ENCODE peak calls at places on chromosomes 1 and 21, in four cellular contexts. U is Panc1, E is right lobe of liver, A is pancreas. D is an unnamed sample.

GRCh38 chr1:46301406-46302090 is 1.9 kb downstream of the LRRC41 start:
- DNase-seq in E (no peak), A (peak; percentile 52), U (no peak), D (no peak)

GRCh38 chr21:46323227-46323709 is 402 bp downstream of the C21orf58 start:
- DNase-seq in E (peak; percentile 54), U (no peak), A (no peak), D (peak; percentile 3)

GRCh38 chr1:110582378-110582777 is 23.8 kb downstream of the KCNA2 start:
- DNase-seq in U (no peak), A (no peak), E (no peak), D (no peak)

GRCh38 chr1:202276081-202276715 is 65.5 kb downstream of the UBE2T start:
- DNase-seq in A (no peak), U (no peak), E (peak; percentile 25), D (no peak)

GRCh38 chr1:76867342-76868130 is at the start of gene ST6GALNAC5:
- DNase-seq in U (no peak), E (no peak), A (no peak), D (no peak)

GRCh38 chr1:177571485-177572076 is 398.3 kb downstream of the SEC16B start:
- DNase-seq in A (no peak), U (no peak), E (peak; percentile 81), D (no peak)

GRCh38 chr1:164914208-164914607 is 355.2 kb downstream of the PBX1 start:
- DNase-seq in U (no peak), E (no peak), A (no peak), D (no peak)

GRCh38 chr1:178633068-178633467 is 92.0 kb upstream of the RALGPS2 start:
- DNase-seq in A (no peak), E (no peak), U (no peak), D (no peak)

GRCh38 chr1:150006881-150007401 is 3.6 kb downstream of the OTUD7B start:
- DNase-seq in U (no peak), A (no peak), E (no peak), D (no peak)

GRCh38 chr1:231317306-231318014 is 20.2 kb downstream of the EXOC8 start:
- DNase-seq in E (no peak), U (no peak), A (no peak), D (no peak)

DNA sequence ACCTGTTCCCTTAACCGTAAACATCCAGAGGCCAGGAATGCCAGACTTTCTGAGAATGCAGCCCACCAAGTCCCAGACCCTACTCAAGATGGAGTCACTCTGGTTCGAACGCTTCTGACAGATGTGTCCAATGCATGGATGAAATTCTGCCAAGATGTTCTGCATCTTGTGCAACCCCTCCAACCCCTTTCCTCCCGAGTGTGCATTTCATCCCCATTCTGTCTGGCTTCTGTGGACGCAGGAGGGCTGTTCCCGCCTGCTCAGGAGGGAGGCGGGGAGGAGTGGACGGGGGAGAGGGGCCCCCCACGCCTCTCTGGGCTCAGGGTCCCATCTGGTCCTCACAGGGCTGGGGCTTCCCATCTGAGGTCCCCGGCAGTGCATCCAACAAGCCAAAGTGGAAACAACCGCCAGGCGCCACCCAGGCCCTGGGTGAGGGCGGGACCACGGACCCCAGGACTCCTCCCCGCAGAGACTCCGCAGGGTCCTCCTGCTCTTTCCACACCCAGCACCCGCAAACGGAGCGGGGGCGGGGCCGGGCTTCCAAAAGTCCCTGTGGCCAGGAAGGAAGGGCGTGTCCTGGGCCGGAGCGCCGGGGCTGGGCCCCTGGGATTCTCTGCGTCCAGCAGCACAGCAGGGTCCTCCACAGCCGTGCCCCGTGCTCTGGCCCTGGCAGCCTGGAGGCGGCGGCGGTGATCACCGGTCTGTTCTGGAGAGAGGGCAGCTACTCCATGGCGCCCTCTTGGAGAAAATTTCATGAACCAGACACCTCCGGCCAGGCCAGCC is 27.7 kb upstream of the SUMO3 start:
- DNase-seq in A (peak; percentile 48), E (no peak), U (no peak), D (peak; percentile 24)
- TF ChIP-seq CTCF in A (no peak), E (peak; percentile 46), U (no peak), D (peak; percentile 63)

DNA sequence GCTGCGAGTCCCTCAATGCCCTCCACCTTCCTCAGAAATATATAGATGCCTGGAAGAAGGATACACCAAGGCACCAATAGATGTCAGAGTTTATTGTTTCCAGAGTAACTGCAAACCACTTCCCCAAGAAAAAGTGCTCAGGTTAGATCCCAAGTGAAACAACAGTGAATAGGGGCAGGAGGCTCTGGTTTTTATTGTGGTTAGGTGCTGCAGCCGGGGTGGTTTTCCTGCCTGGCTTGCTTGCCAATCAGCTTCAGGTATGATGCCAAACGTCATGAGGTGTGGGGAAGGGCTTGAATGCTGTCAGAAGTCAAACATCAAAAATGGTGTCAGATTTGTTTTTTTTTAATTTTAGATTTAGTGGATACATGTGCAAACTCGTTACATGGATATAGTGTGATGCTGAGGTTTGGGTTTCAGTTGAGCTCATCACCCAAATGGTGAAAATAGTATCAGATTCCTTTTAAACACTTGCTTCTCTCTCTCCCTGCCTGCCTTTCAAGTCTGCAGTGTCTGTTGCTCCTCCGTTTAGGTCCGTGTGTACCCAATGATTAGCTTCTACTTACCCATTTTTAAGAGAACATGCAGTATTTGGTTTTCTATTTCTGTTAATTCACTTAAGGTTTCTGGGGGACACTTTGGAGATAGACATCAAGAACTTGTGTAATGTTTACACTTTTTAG is 1317.0 kb downstream of the MRPL39 start:
- DNase-seq in U (no peak), A (no peak), E (no peak), D (no peak)
- H3K9me3 ChIP-seq in U (no peaks in the 10 kb centered on the region), A (no peaks in the 10 kb centered on the region), E (no peaks in the 10 kb centered on the region), D (no peaks in the 10 kb centered on the region)

DNA sequence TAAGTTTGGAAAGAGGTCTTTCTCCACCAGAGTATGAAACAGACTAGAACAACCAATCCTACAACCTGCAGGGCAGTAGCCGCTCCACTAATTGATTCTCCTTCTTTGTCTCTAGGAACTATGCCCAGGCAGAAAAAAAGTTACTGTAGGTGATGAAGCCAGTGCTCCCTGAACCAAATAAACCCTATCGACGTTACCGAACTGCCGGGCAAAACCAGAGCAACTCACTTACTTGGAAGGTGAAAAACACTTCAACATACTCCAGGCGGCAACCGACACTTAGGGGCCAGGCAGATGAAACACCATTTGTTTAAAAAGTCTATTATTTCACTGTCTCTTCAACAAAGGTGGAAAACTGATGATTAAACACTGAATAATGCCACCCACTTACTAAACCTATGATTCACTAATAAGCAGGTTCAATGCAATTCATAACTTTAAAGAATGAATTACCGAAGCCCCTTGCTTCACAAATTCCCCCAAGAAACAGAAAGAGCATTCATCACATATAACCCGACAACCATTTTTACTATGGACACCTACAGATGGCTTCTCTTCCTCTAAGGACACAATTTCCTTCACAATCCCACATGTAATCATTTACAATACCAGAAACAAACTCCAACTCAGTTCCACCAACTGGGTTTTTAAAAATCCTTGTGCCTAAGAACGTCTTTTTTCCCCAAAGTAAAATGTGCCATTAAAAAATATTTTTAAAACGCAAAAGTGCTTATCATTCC is 1.5 kb downstream of the NRIP1 start:
- DNase-seq in U (no peak), A (peak; percentile 29), E (no peak), D (peak; percentile 14)
- TF ChIP-seq CTCF in U (no peak), A (no peak), E (no peak), D (no peak)

DNA sequence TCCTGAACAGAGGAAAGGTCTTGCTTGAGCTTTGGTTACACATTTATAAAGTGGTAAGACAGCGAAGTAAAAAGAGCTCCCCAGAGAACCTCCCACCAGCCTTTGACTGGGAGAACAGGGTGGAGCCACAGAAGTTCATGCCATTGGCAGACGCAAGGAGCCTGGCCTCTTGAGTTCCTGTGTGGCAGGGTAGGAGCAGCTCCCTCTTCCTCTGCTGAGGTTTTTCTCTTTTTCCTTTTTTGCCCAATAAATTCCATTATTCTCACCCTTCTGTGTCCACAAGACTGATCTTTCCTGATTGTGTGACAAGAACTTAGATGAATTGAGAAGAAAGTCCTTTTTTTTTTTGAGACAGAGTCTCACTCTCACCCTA is 4.3 kb downstream of the THEM4 start:
- DNase-seq in A (no peak), U (no peak), E (no peak), D (peak; percentile 50)
- H3K9me3 ChIP-seq in A (no peaks in the 10 kb centered on the region), U (peaks cover 24% of the 10 kb centered on the region), E (no peaks in the 10 kb centered on the region), D (peaks cover 13% of the 10 kb centered on the region)

GRCh38 chr1:93735722-93736121 is 54.1 kb upstream of the BCAR3 start:
- DNase-seq in A (no peak), E (no peak), U (no peak), D (no peak)
- TF ChIP-seq CTCF in A (no peak), E (no peak), U (no peak), D (no peak)

D was measured in CD4-positive, alpha-beta T cell.